ENCODE peak calls at places on chromosomes 13 and 19, in nine cellular contexts. P, Z, C, Y, A, R, W, E and G are unnamed samples.

GRCh38 chr13:77574076-77574475 is 38.6 kb downstream of the SCEL start:
- DNase-seq in P (no peak), Z (no peak), C (no peak), Y (no peak), A (no peak), R (no peak), W (no peak), E (no peak), G (no peak)

GRCh38 chr19:3398114-3398899 is 31.9 kb downstream of the NFIC start:
- DNase-seq in P (peak), Z (peak), C (peak), Y (no peak), A (peak), R (peak), W (no peak), E (no peak), G (no peak)

GRCh38 chr19:3175761-3176714 is 2.5 kb upstream of the S1PR4 start:
- DNase-seq in P (peak), Z (peak), C (no peak), Y (no peak), A (no peak), R (peak), W (no peak), E (no peak), G (peak)

GRCh38 chr19:9054768-9055167 is 32.1 kb upstream of the OR1M1 start:
- DNase-seq in P (no peak), Z (peak), C (peak), Y (no peak), A (peak), R (no peak), W (peak), E (no peak), G (no peak)

GRCh38 chr13:96984061-96984508 is 10.2 kb downstream of the OXGR1 start:
- DNase-seq in P (peak), Z (peak), C (peak), Y (no peak), A (peak), R (no peak), W (peak), E (no peak), G (peak)

GRCh38 chr19:1395194-1396018 is 5.9 kb downstream of the GAMT start:
- DNase-seq in P (no peak), Z (no peak), C (no peak), Y (no peak), A (no peak), R (no peak), W (no peak), E (no peak), G (no peak)

GRCh38 chr13:112330479-112331407 is 45.4 kb upstream of the SPACA7 start:
- DNase-seq in P (no peak), Z (no peak), C (no peak), Y (no peak), A (no peak), R (no peak), W (no peak), E (no peak), G (no peak)

GRCh38 chr13:113110048-113110851 is 4.7 kb downstream of the F7 start:
- DNase-seq in P (peak), Z (no peak), C (no peak), Y (no peak), A (no peak), R (no peak), W (no peak), E (no peak), G (no peak)

GRCh38 chr19:16433986-16434385 is 37.8 kb downstream of the EPS15L1 start:
- DNase-seq in P (no peak), Z (no peak), C (no peak), Y (no peak), A (no peak), R (no peak), W (no peak), E (no peak), G (no peak)

GRCh38 chr19:50658438-50659317 is 9.4 kb downstream of the C19orf81 start:
- DNase-seq in P (peak), Z (peak), C (peak), Y (no peak), A (no peak), R (peak), W (no peak), E (no peak), G (peak)

GRCh38 chr13:76991432-76991795 is 467 bp upstream of the CLN5 start:
- DNase-seq in P (peak), Z (peak), C (peak), Y (peak), A (no peak), R (no peak), W (no peak), E (peak), G (no peak)

GRCh38 chr13:74103196-74103595 is 31.0 kb downstream of the KLF12 start:
- DNase-seq in P (no peak), Z (no peak), C (no peak), Y (no peak), A (no peak), R (no peak), W (no peak), E (no peak), G (no peak)

GRCh38 chr19:29620931-29621351 is 14.9 kb downstream of the POP4 start:
- DNase-seq in P (peak), Z (no peak), C (no peak), Y (no peak), A (no peak), R (no peak), W (no peak), E (no peak), G (no peak)

GRCh38 chr19:40414536-40415535 is 1.7 kb upstream of the PRX start:
- DNase-seq in P (no peak), Z (no peak), C (peak), Y (no peak), A (no peak), R (no peak), W (no peak), E (no peak), G (no peak)

GRCh38 chr19:38617764-38618589 is at the start of gene MAP4K1:
- DNase-seq in P (peak), Z (no peak), C (peak), Y (peak), A (no peak), R (no peak), W (no peak), E (no peak), G (no peak)

GRCh38 chr13:18998389-18998788 is 183.2 kb downstream of the TUBA3C start:
- DNase-seq in P (no peak), Z (no peak), C (no peak), Y (no peak), A (no peak), R (no peak), W (no peak), E (no peak), G (no peak)

GRCh38 chr19:1773173-1773572 is 19.9 kb downstream of the ONECUT3 start:
- DNase-seq in P (no peak), Z (no peak), C (no peak), Y (no peak), A (no peak), R (no peak), W (no peak), E (no peak), G (peak)

GRCh38 chr13:28606466-28606865 is 52.5 kb upstream of the POMP start:
- DNase-seq in P (no peak), Z (no peak), C (no peak), Y (no peak), A (no peak), R (peak), W (no peak), E (no peak), G (no peak)

GRCh38 chr19:27745978-27746542 is 1466.9 kb downstream of the UQCRFS1 start:
- DNase-seq in P (no peak), Z (no peak), C (no peak), Y (no peak), A (no peak), R (no peak), W (no peak), E (no peak), G (no peak)

GRCh38 chr13:111043575-111043982 is 71.5 kb upstream of the ARHGEF7 start:
- DNase-seq in P (no peak), Z (no peak), C (no peak), Y (no peak), A (no peak), R (no peak), W (no peak), E (no peak), G (peak)

GRCh38 chr13:113178070-113178895 is 19.8 kb downstream of the PROZ start:
- DNase-seq in P (no peak), Z (no peak), C (no peak), Y (no peak), A (no peak), R (peak), W (no peak), E (no peak), G (peak)

GRCh38 chr13:33799950-33800592 is 17.9 kb upstream of the RFC3 start:
- DNase-seq in P (no peak), Z (peak), C (peak), Y (no peak), A (no peak), R (peak), W (no peak), E (no peak), G (peak)

GRCh38 chr19:34215006-34215665 is 39.2 kb upstream of the GARRE1 start:
- DNase-seq in P (no peak), Z (no peak), C (no peak), Y (no peak), A (no peak), R (no peak), W (no peak), E (no peak), G (no peak)

GRCh38 chr13:47588676-47589075 is 412.4 kb downstream of the SUCLA2 start:
- DNase-seq in P (no peak), Z (no peak), C (no peak), Y (no peak), A (no peak), R (no peak), W (no peak), E (no peak), G (no peak)

GRCh38 chr19:5627395-5627904 is 4.6 kb downstream of the SAFB start:
- DNase-seq in P (peak), Z (no peak), C (peak), Y (no peak), A (no peak), R (peak), W (no peak), E (no peak), G (peak)

DNA sequence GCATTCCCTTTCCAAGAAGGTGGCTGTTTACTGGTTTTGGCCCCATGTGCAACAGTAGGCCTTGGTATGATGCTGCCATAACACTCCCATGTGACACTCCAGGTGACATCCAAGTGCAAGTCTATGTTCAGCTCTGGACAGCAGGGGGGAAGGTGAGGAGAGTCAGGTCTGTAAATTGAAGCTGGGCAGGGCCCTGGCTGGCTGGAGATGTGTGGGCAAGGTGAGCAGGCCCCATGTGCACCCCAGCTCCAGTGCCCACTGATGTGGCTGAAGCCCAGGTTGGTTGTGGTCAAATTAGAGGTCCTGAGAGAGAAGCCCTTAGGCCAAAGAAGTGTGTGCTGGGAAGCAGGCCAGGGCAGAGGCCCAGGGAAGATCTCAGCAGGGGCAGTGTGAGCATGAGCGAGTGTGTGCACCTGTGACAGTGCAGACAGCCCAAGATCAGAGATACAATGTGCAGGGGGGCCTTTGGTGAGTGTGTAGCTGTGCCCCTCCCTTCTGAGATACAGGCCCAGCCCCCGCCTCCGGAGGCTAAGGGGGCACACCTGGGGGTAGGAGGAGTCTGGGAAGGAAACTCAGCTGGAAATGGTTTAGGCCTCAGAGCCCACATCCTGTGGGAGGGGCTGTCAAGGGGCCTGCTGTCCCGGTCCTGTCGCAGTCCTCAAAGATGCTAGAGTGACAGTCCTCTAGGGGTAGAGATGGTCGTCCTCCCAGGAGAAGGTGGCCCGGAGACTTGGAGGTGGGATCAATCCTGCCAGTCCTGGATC is 18.6 kb downstream of the DEDD2 start:
- DNase-seq in P (no peak), Z (no peak), C (no peak), Y (no peak), A (no peak), R (no peak), W (no peak), E (no peak), G (no peak)
- H3K4me3 ChIP-seq in P (peak), Z (no peak), C (no peak), Y (peak), A (peak), R (no peak), W (no peak), E (peak), G (no peak)

GRCh38 chr13:109569938-109570711 is 216.3 kb downstream of the IRS2 start:
- DNase-seq in P (no peak), Z (no peak), C (no peak), Y (no peak), A (no peak), R (no peak), W (no peak), E (no peak), G (no peak)

GRCh38 chr13:109565877-109566276 is 220.5 kb downstream of the IRS2 start:
- DNase-seq in P (no peak), Z (no peak), C (no peak), Y (no peak), A (no peak), R (no peak), W (no peak), E (no peak), G (no peak)

GRCh38 chr13:109572389-109572788 is 214.0 kb downstream of the IRS2 start:
- DNase-seq in P (no peak), Z (no peak), C (no peak), Y (no peak), A (no peak), R (no peak), W (no peak), E (no peak), G (no peak)

GRCh38 chr13:109568273-109568900 is 218.0 kb downstream of the IRS2 start:
- DNase-seq in P (no peak), Z (peak), C (no peak), Y (no peak), A (no peak), R (no peak), W (no peak), E (no peak), G (peak)

GRCh38 chr13:109567315-109567714 is 219.1 kb downstream of the IRS2 start:
- DNase-seq in P (no peak), Z (no peak), C (no peak), Y (no peak), A (no peak), R (no peak), W (no peak), E (no peak), G (peak)
- TF ChIP-seq CTCF in P (no peak), Z (no peak), C (no peak), Y (no peak), A (no peak), R (peak), W (no peak), E (no peak), G (peak)

GRCh38 chr19:17951151-17952040 is 15.5 kb upstream of the KCNN1 start:
- DNase-seq in P (no peak), Z (no peak), C (peak), Y (no peak), A (no peak), R (no peak), W (no peak), E (no peak), G (no peak)

GRCh38 chr19:17953869-17954268 is 13.0 kb upstream of the KCNN1 start:
- DNase-seq in P (no peak), Z (no peak), C (peak), Y (no peak), A (no peak), R (no peak), W (no peak), E (no peak), G (no peak)

GRCh38 chr19:17950310-17951150 is 16.4 kb upstream of the KCNN1 start:
- DNase-seq in P (no peak), Z (no peak), C (peak), Y (no peak), A (no peak), R (no peak), W (no peak), E (no peak), G (no peak)

GRCh38 chr19:17953316-17953801 is 13.5 kb upstream of the KCNN1 start:
- DNase-seq in P (no peak), Z (no peak), C (no peak), Y (no peak), A (no peak), R (no peak), W (no peak), E (no peak), G (no peak)

DNA sequence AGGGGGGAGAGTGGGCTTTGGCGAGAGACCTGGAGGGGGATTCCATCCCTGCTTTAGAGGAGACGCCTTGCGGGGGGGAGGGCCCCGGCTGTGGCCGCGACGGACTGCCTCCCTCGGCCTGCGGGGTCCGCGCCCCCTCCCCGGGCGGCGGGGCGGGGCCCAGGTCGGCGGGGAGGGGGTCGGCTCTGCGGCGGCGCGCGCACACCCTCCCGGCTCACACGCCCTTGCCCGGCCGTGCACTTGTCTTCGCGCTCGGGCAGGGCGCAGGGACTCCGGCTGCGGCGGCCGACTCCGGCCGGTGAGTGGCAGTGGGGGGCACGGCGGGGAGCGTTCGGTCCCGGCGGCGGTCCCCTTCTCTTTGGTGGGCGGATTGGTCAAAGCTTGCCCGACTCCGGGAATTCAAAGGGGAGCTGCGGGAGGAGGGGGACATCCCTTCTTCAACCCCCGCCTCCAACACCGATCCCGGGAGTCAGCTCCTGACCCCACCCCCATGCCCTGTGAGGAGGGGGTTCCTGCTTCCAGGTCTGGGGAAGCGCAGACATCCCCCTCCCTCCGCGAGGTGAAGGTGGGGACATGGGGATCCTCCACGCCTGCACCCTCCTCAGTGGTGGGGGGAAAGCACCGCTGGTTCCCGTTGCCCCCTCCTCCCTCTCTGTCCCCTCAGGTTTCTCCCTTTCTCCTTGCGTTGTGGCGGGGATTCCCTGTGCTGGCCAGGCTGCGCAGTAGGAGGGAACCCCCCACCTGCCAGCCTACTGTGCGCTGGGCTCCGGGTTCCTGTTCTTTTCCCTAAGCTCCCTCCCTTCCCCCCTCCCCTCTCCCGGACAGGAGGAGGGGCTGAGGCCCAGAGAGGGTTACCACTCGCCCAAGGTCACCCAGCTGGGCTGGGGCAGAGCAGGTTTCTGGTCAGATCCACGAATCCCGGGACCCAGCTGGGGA is 14.6 kb upstream of the KCNN1 start:
- DNase-seq in P (no peak), Z (no peak), C (peak), Y (no peak), A (no peak), R (no peak), W (no peak), E (no peak), G (no peak)
- H3K4me3 ChIP-seq in P (no peak), Z (peak), C (peak), Y (no peak), A (peak), R (no peak), W (peak), E (peak), G (no peak)

GRCh38 chr13:94712812-94713555 is 639 bp upstream of the SOX21 start:
- DNase-seq in P (no peak), Z (peak), C (peak), Y (no peak), A (no peak), R (peak), W (peak), E (no peak), G (peak)

GRCh38 chr13:94712287-94712811 is at the start of gene SOX21:
- DNase-seq in P (no peak), Z (no peak), C (peak), Y (no peak), A (no peak), R (no peak), W (no peak), E (no peak), G (no peak)

GRCh38 chr13:94713556-94714182 is 1.3 kb upstream of the SOX21 start:
- DNase-seq in P (no peak), Z (no peak), C (no peak), Y (no peak), A (no peak), R (no peak), W (no peak), E (no peak), G (no peak)

GRCh38 chr13:94711561-94712286 is 621 bp downstream of the SOX21 start:
- DNase-seq in P (no peak), Z (peak), C (peak), Y (no peak), A (no peak), R (no peak), W (no peak), E (no peak), G (peak)

GRCh38 chr13:94716016-94716415 is 3.7 kb upstream of the SOX21 start:
- DNase-seq in P (no peak), Z (no peak), C (peak), Y (no peak), A (no peak), R (no peak), W (no peak), E (no peak), G (no peak)
- TF ChIP-seq CTCF in P (no peak), Z (peak), C (peak), Y (peak), A (no peak), R (no peak), W (no peak), E (no peak), G (peak)

GRCh38 chr13:52783943-52784342 is 44.3 kb upstream of the CNMD start:
- DNase-seq in P (no peak), Z (no peak), C (no peak), Y (no peak), A (no peak), R (no peak), W (no peak), E (no peak), G (no peak)

GRCh38 chr13:52784591-52785340 is 45.1 kb upstream of the CNMD start:
- DNase-seq in P (no peak), Z (no peak), C (no peak), Y (no peak), A (no peak), R (no peak), W (no peak), E (no peak), G (no peak)

GRCh38 chr13:52787212-52787611 is 47.6 kb upstream of the CNMD start:
- DNase-seq in P (no peak), Z (no peak), C (no peak), Y (no peak), A (no peak), R (no peak), W (no peak), E (no peak), G (no peak)

GRCh38 chr13:52786747-52787146 is 47.1 kb upstream of the CNMD start:
- DNase-seq in P (no peak), Z (no peak), C (no peak), Y (no peak), A (no peak), R (no peak), W (no peak), E (no peak), G (no peak)

DNA sequence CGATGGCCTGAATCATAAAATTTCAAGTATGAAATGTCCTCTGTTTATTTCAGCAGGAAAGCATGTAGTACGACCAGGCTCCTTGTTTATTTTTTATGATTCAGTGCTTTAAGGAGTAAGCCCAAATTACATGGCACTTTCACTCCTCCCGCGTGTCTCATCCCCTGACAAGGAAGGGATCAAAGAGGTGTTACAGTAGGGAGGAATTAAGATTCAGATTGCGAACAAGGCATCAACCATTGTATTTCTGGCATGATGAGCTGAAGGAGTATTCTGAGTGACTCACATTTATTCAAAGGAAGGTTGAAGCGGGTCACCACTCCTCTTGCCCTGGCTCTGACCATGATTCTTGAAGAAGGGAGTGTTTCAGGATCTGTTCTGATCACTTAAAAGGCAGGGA is 46.1 kb upstream of the CNMD start:
- DNase-seq in P (no peak), Z (no peak), C (no peak), Y (no peak), A (no peak), R (no peak), W (no peak), E (no peak), G (no peak)
- H3K4me3 ChIP-seq in P (no peak), Z (no peak), C (no peak), Y (no peak), A (no peak), R (no peak), W (no peak), E (no peak), G (no peak)